ENCODE peak calls at places on chromosomes 7 and 10, in five cellular contexts. One of them, this sample, is unnamed.
A peak's percentile ranks its signal among the peaks of the same experiment; 100 is the strongest.

GRCh38 chr10:113073549-113074189 is 123.6 kb downstream of the TCF7L2 start:
- DNase-seq in psoas muscle: peak; percentile 83
- DNase-seq in fibroblast of lung: peak; percentile 100
- DNase-seq in gastrocnemius medialis: peak; percentile 63
- DNase-seq in cardiac muscle cell: peak; percentile 97
- DNase-seq in this sample: peak; percentile 78

GRCh38 chr7:68629-69028 is 123.7 kb upstream of the FAM20C start:
- DNase-seq in psoas muscle: no peak
- DNase-seq in fibroblast of lung: peak; percentile 49
- DNase-seq in gastrocnemius medialis: no peak
- DNase-seq in cardiac muscle cell: peak; percentile 79
- DNase-seq in this sample: no peak

GRCh38 chr7:131066635-131067034 is 261.0 kb upstream of the MKLN1 start:
- DNase-seq in psoas muscle: no peak
- DNase-seq in fibroblast of lung: peak; percentile 49
- DNase-seq in gastrocnemius medialis: no peak
- DNase-seq in cardiac muscle cell: peak; percentile 38
- DNase-seq in this sample: no peak

GRCh38 chr7:132321387-132321786 is 254.9 kb downstream of the PLXNA4 start:
- DNase-seq in psoas muscle: no peak
- DNase-seq in fibroblast of lung: no peak
- DNase-seq in gastrocnemius medialis: no peak
- DNase-seq in cardiac muscle cell: peak; percentile 24
- DNase-seq in this sample: no peak

GRCh38 chr10:87696922-87697714 is 37.4 kb downstream of the PAPSS2 start:
- DNase-seq in psoas muscle: no peak
- DNase-seq in fibroblast of lung: no peak
- DNase-seq in gastrocnemius medialis: no peak
- DNase-seq in cardiac muscle cell: no peak
- DNase-seq in this sample: no peak

GRCh38 chr7:138699661-138700060 is 1.5 kb downstream of the SVOPL start:
- DNase-seq in psoas muscle: no peak
- DNase-seq in fibroblast of lung: no peak
- DNase-seq in gastrocnemius medialis: no peak
- DNase-seq in cardiac muscle cell: no peak
- DNase-seq in this sample: no peak

GRCh38 chr10:131636841-131637724 is 263.7 kb upstream of the PPP2R2D start:
- DNase-seq in psoas muscle: peak; percentile 36
- DNase-seq in fibroblast of lung: no peak
- DNase-seq in gastrocnemius medialis: no peak
- DNase-seq in cardiac muscle cell: no peak
- DNase-seq in this sample: no peak

GRCh38 chr10:12608761-12609160 is 259.4 kb downstream of the CAMK1D start:
- DNase-seq in psoas muscle: no peak
- DNase-seq in fibroblast of lung: no peak
- DNase-seq in gastrocnemius medialis: no peak
- DNase-seq in cardiac muscle cell: no peak
- DNase-seq in this sample: no peak

GRCh38 chr7:28573059-28573553 is 160.8 kb downstream of the CREB5 start:
- DNase-seq in psoas muscle: no peak
- DNase-seq in fibroblast of lung: peak; percentile 92
- DNase-seq in gastrocnemius medialis: no peak
- DNase-seq in cardiac muscle cell: peak; percentile 61
- DNase-seq in this sample: no peak

GRCh38 chr10:91409069-91409868 is 875 bp upstream of the HECTD2 start:
- DNase-seq in psoas muscle: peak; percentile 86
- DNase-seq in fibroblast of lung: peak; percentile 94
- DNase-seq in gastrocnemius medialis: peak; percentile 91
- DNase-seq in cardiac muscle cell: peak; percentile 95
- DNase-seq in this sample: no peak

GRCh38 chr10:96073722-96074121 is 30.3 kb downstream of the CCNJ start:
- DNase-seq in psoas muscle: no peak
- DNase-seq in fibroblast of lung: peak; percentile 64
- DNase-seq in gastrocnemius medialis: no peak
- DNase-seq in cardiac muscle cell: peak; percentile 60
- DNase-seq in this sample: no peak

GRCh38 chr10:122561212-122561611 is 658 bp downstream of the DMBT1 start:
- DNase-seq in psoas muscle: no peak
- DNase-seq in fibroblast of lung: no peak
- DNase-seq in gastrocnemius medialis: no peak
- DNase-seq in cardiac muscle cell: no peak
- DNase-seq in this sample: no peak

GRCh38 chr7:130938661-130939060 is 204.7 kb upstream of the KLF14 start:
- DNase-seq in psoas muscle: no peak
- DNase-seq in fibroblast of lung: peak; percentile 61
- DNase-seq in gastrocnemius medialis: no peak
- DNase-seq in cardiac muscle cell: no peak
- DNase-seq in this sample: no peak

GRCh38 chr7:31488562-31489203 is 25.2 kb upstream of the ITPRID1 start:
- DNase-seq in psoas muscle: peak; percentile 24
- DNase-seq in fibroblast of lung: peak; percentile 78
- DNase-seq in gastrocnemius medialis: no peak
- DNase-seq in cardiac muscle cell: peak; percentile 46
- DNase-seq in this sample: no peak

GRCh38 chr10:10599994-10600393 is 417.7 kb upstream of the CELF2 start:
- DNase-seq in psoas muscle: no peak
- DNase-seq in fibroblast of lung: no peak
- DNase-seq in gastrocnemius medialis: no peak
- DNase-seq in cardiac muscle cell: no peak
- DNase-seq in this sample: no peak

GRCh38 chr7:54541941-54542618 is at the start of gene VSTM2A:
- DNase-seq in psoas muscle: no peak
- DNase-seq in fibroblast of lung: peak; percentile 3
- DNase-seq in gastrocnemius medialis: no peak
- DNase-seq in cardiac muscle cell: peak; percentile 2
- DNase-seq in this sample: no peak

GRCh38 chr7:103866919-103867318 is 122.5 kb downstream of the RELN start:
- DNase-seq in psoas muscle: no peak
- DNase-seq in fibroblast of lung: no peak
- DNase-seq in gastrocnemius medialis: no peak
- DNase-seq in cardiac muscle cell: no peak
- DNase-seq in this sample: no peak

GRCh38 chr10:125633517-125633999 is 49.4 kb downstream of the TEX36 start:
- DNase-seq in psoas muscle: no peak
- DNase-seq in fibroblast of lung: peak; percentile 56
- DNase-seq in gastrocnemius medialis: no peak
- DNase-seq in cardiac muscle cell: no peak
- DNase-seq in this sample: peak; percentile 63

GRCh38 chr7:92279429-92280031 is 33.8 kb downstream of the ANKIB1 start:
- DNase-seq in psoas muscle: no peak
- DNase-seq in fibroblast of lung: no peak
- DNase-seq in gastrocnemius medialis: no peak
- DNase-seq in cardiac muscle cell: no peak
- DNase-seq in this sample: no peak

GRCh38 chr7:24971333-24972165 is 8.4 kb downstream of the OSBPL3 start:
- DNase-seq in psoas muscle: peak; percentile 15
- DNase-seq in fibroblast of lung: peak; percentile 98
- DNase-seq in gastrocnemius medialis: peak; percentile 23
- DNase-seq in cardiac muscle cell: peak; percentile 82
- DNase-seq in this sample: peak; percentile 75

GRCh38 chr10:68135922-68136718 is 26.8 kb downstream of the MYPN start:
- DNase-seq in psoas muscle: no peak
- DNase-seq in fibroblast of lung: peak; percentile 94
- DNase-seq in gastrocnemius medialis: peak; percentile 58
- DNase-seq in cardiac muscle cell: peak; percentile 57
- DNase-seq in this sample: peak; percentile 90

GRCh38 chr10:74150151-74151056 is at the start of gene AP3M1:
- DNase-seq in psoas muscle: peak; percentile 86
- DNase-seq in fibroblast of lung: no peak
- DNase-seq in gastrocnemius medialis: peak; percentile 85
- DNase-seq in cardiac muscle cell: no peak
- DNase-seq in this sample: no peak

GRCh38 chr7:141203177-141203576 is 129.3 kb downstream of the TMEM178B start:
- DNase-seq in psoas muscle: no peak
- DNase-seq in fibroblast of lung: no peak
- DNase-seq in gastrocnemius medialis: no peak
- DNase-seq in cardiac muscle cell: no peak
- DNase-seq in this sample: no peak

GRCh38 chr7:87474533-87475358 is 734 bp downstream of the ABCB4 start:
- DNase-seq in psoas muscle: no peak
- DNase-seq in fibroblast of lung: peak; percentile 65
- DNase-seq in gastrocnemius medialis: peak; percentile 16
- DNase-seq in cardiac muscle cell: peak; percentile 2
- DNase-seq in this sample: peak; percentile 42

GRCh38 chr7:128352138-128352537 is 8.4 kb upstream of the RBM28 start:
- DNase-seq in psoas muscle: peak; percentile 69
- DNase-seq in fibroblast of lung: peak; percentile 45
- DNase-seq in gastrocnemius medialis: peak; percentile 41
- DNase-seq in cardiac muscle cell: peak; percentile 73
- DNase-seq in this sample: no peak

GRCh38 chr7:130207642-130208041 is at the start of gene SSMEM1:
- DNase-seq in psoas muscle: no peak
- DNase-seq in fibroblast of lung: peak; percentile 66
- DNase-seq in gastrocnemius medialis: no peak
- DNase-seq in cardiac muscle cell: peak; percentile 53
- DNase-seq in this sample: peak; percentile 14

GRCh38 chr7:120742370-120742769 is 115.6 kb downstream of the TSPAN12 start:
- DNase-seq in psoas muscle: no peak
- DNase-seq in fibroblast of lung: no peak
- DNase-seq in gastrocnemius medialis: no peak
- DNase-seq in cardiac muscle cell: no peak
- DNase-seq in this sample: no peak

GRCh38 chr7:24786941-24787340 is 29.7 kb upstream of the GSDME start:
- DNase-seq in psoas muscle: peak; percentile 66
- DNase-seq in fibroblast of lung: peak; percentile 98
- DNase-seq in gastrocnemius medialis: peak; percentile 90
- DNase-seq in cardiac muscle cell: peak; percentile 82
- DNase-seq in this sample: peak; percentile 77

GRCh38 chr10:130686680-130687300 is 550.6 kb downstream of the GLRX3 start:
- DNase-seq in psoas muscle: no peak
- DNase-seq in fibroblast of lung: no peak
- DNase-seq in gastrocnemius medialis: no peak
- DNase-seq in cardiac muscle cell: no peak
- DNase-seq in this sample: no peak

GRCh38 chr7:157479326-157479725 is 142.5 kb downstream of the DNAJB6 start:
- DNase-seq in psoas muscle: no peak
- DNase-seq in fibroblast of lung: no peak
- DNase-seq in gastrocnemius medialis: no peak
- DNase-seq in cardiac muscle cell: no peak
- DNase-seq in this sample: no peak

GRCh38 chr10:122459586-122460273 is 1.6 kb upstream of the HTRA1 start:
- DNase-seq in psoas muscle: no peak
- DNase-seq in fibroblast of lung: peak; percentile 87
- DNase-seq in gastrocnemius medialis: no peak
- DNase-seq in cardiac muscle cell: peak; percentile 88
- DNase-seq in this sample: no peak

GRCh38 chr10:98920807-98921206 is 314.8 kb downstream of the HPSE2 start:
- DNase-seq in psoas muscle: no peak
- DNase-seq in fibroblast of lung: no peak
- DNase-seq in gastrocnemius medialis: no peak
- DNase-seq in cardiac muscle cell: peak; percentile 27
- DNase-seq in this sample: no peak

GRCh38 chr10:102065561-102066420 is 642 bp downstream of the HPS6 start:
- DNase-seq in psoas muscle: peak; percentile 28
- DNase-seq in fibroblast of lung: no peak
- DNase-seq in gastrocnemius medialis: peak; percentile 38
- DNase-seq in cardiac muscle cell: peak; percentile 38
- DNase-seq in this sample: no peak

GRCh38 chr10:11170993-11171416 is 153.3 kb downstream of the CELF2 start:
- DNase-seq in psoas muscle: no peak
- DNase-seq in fibroblast of lung: no peak
- DNase-seq in gastrocnemius medialis: no peak
- DNase-seq in cardiac muscle cell: no peak
- DNase-seq in this sample: no peak

DNA sequence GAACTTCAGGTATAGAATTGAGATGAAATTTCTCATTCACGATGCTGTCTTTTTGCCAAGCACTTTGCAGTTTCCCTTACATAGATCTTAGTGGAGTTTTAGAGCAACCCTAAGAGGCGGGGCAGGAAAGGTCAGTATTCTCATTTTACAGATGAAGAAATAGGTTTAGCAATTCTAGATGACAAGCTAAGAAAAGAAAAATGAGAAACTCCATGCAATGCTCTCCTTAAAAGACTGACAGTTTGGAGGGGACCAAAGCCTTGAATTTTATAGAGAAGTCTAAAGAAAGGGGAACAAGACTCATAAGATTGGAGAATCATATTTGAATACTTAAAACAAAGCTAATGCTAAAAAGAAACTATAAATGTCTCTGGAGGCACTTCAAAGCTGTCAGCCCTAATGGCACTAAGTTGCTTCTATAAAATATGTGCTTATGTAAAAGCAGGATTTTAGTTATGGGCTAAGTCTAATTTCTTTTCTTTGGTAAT is 19.6 kb downstream of the CEP55 start:
- DNase-seq in psoas muscle: no peak
- DNase-seq in fibroblast of lung: no peak
- DNase-seq in gastrocnemius medialis: no peak
- DNase-seq in cardiac muscle cell: peak; percentile 15
- DNase-seq in this sample: no peak
- H3K4me3 ChIP-seq in psoas muscle: no peak overlapping the region
- H3K4me3 ChIP-seq in fibroblast of lung: no peak overlapping the region
- H3K4me3 ChIP-seq in gastrocnemius medialis: no peak overlapping the region
- H3K4me3 ChIP-seq in cardiac muscle cell: no peak overlapping the region
- H3K4me3 ChIP-seq in this sample: no peak overlapping the region

DNA sequence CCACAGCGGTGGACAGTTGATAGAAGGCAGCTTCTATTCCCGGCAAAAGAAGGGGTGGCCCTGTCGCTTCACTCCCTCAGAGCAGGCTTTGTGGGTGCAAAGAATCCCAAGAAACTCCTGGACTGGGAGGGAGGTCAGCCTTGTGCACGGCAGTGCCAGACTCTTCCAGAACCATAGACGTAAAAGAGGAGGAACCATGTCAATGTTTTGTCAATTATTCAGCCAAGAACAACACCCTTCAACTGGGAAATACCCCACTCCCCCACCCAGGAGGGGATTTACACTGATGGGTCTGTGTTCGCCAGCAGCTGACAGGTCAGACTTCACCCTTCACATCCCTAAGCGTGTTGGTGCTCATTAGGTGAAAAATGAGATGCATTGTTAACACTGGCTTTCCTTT is 116.8 kb upstream of the BMPER start:
- DNase-seq in psoas muscle: no peak
- DNase-seq in fibroblast of lung: no peak
- DNase-seq in gastrocnemius medialis: no peak
- DNase-seq in cardiac muscle cell: no peak
- DNase-seq in this sample: no peak
- TF ChIP-seq CTCF in psoas muscle: no peak
- TF ChIP-seq CTCF in fibroblast of lung: no peak
- TF ChIP-seq CTCF in gastrocnemius medialis: no peak
- TF ChIP-seq CTCF in cardiac muscle cell: no peak
- TF ChIP-seq CTCF in this sample: no peak

DNA sequence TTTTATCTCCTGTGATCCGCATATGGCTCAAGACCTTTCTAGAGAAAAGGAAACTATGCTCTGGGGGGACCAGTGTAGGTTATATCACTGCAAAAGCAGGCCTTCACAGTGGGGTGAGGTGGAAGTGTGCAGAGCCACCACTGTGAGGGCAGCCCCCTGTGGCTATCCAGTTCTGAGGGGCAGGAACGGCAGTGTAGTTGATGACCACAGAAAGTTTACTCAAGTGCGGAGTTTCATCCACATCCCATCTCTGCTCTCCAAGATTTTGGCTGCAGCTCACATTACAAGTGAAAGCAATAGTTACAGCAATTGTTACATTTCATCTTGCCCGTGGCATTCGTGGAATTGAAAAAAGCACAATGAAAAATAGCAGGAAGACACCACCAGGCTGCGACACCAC is 345.9 kb upstream of the GALNT17 start:
- DNase-seq in psoas muscle: no peak
- DNase-seq in fibroblast of lung: no peak
- DNase-seq in gastrocnemius medialis: no peak
- DNase-seq in cardiac muscle cell: no peak
- DNase-seq in this sample: no peak
- H3K36me3 ChIP-seq in psoas muscle: peaks cover 99% of the 10 kb centered on the region
- H3K36me3 ChIP-seq in fibroblast of lung: peaks cover 5% of the 10 kb centered on the region
- H3K36me3 ChIP-seq in gastrocnemius medialis: peaks cover 3% of the 10 kb centered on the region
- H3K36me3 ChIP-seq in cardiac muscle cell: peaks cover 63% of the 10 kb centered on the region
- H3K36me3 ChIP-seq in this sample: peaks cover 2% of the 10 kb centered on the region

GRCh38 chr10:129058664-129059155 is 408.3 kb upstream of the MGMT start:
- DNase-seq in psoas muscle: no peak
- DNase-seq in fibroblast of lung: no peak
- DNase-seq in gastrocnemius medialis: no peak
- DNase-seq in cardiac muscle cell: no peak
- DNase-seq in this sample: no peak
- H3K4me3 ChIP-seq in psoas muscle: no peak overlapping the region
- H3K4me3 ChIP-seq in fibroblast of lung: no peak overlapping the region
- H3K4me3 ChIP-seq in gastrocnemius medialis: no peak overlapping the region
- H3K4me3 ChIP-seq in cardiac muscle cell: no peak overlapping the region
- H3K4me3 ChIP-seq in this sample: no peak overlapping the region

This sample was measured in BJ.